ENCODE peak calls at places on chromosomes 12 and 14, in nine cellular contexts. P is sigmoid colon; B is fibroblast of lung; O is heart right ventricle; W is astrocyte; V is GM23338; F is CD4-positive, alpha-beta T cell; X is right atrium auricular region; A is pancreas. Q is an unnamed sample. For H3K27me3, the result is how much of the 10 kb centered on the place peaks cover.

GRCh38 chr14:49977126-49977841 is 84.4 kb downstream of the ARF6 start:
- DNase-seq in B (no peak), V (no peak), A (no peak), F (peak), W (no peak), X (no peak), O (no peak), P (no peak), Q (no peak)

GRCh38 chr14:102469261-102469660 is 40.3 kb downstream of the ANKRD9 start:
- DNase-seq in F (no peak), P (no peak), V (no peak), O (no peak), X (no peak), A (no peak), B (no peak), W (no peak), Q (no peak)

GRCh38 chr12:81300454-81300853 is 222.6 kb downstream of the ACSS3 start:
- DNase-seq in P (no peak), O (no peak), F (no peak), V (peak), X (no peak), A (no peak), B (peak), W (peak), Q (no peak)

GRCh38 chr14:105937253-105938054 is 411.1 kb downstream of the TMEM121 start:
- DNase-seq in B (no peak), P (peak), W (no peak), F (no peak), X (no peak), A (no peak), O (no peak), V (no peak), Q (no peak)

GRCh38 chr14:75016815-75017214 is 14.1 kb downstream of the EIF2B2 start:
- DNase-seq in A (no peak), O (no peak), V (no peak), X (no peak), F (no peak), W (no peak), P (no peak), B (no peak), Q (no peak)

GRCh38 chr12:54140958-54141388 is 47.8 kb downstream of the SMUG1 start:
- DNase-seq in F (no peak), X (no peak), V (peak), A (no peak), P (no peak), O (no peak), B (no peak), W (no peak), Q (no peak)

GRCh38 chr14:64960762-64961276 is 11.3 kb downstream of the RAB15 start:
- DNase-seq in A (peak), X (no peak), V (peak), O (no peak), P (no peak), W (no peak), F (no peak), B (no peak), Q (no peak)

GRCh38 chr12:32739279-32739678 is 16.4 kb downstream of the YARS2 start:
- DNase-seq in X (no peak), V (peak), F (no peak), W (no peak), O (no peak), P (no peak), B (no peak), A (no peak), Q (no peak)

GRCh38 chr12:80053048-80053790 is 46.1 kb upstream of the OTOGL start:
- DNase-seq in A (no peak), F (no peak), W (peak), O (peak), V (no peak), B (peak), X (peak), P (peak), Q (peak)

GRCh38 chr14:37588667-37588955 is 6.4 kb downstream of the FOXA1 start:
- DNase-seq in F (no peak), A (no peak), O (no peak), P (no peak), B (no peak), V (peak), X (no peak), W (no peak), Q (no peak)

GRCh38 chr14:106694638-106695393 is 1168.4 kb downstream of the TMEM121 start:
- DNase-seq in B (no peak), P (no peak), X (no peak), O (peak), V (peak), F (peak), W (no peak), A (no peak), Q (no peak)

DNA sequence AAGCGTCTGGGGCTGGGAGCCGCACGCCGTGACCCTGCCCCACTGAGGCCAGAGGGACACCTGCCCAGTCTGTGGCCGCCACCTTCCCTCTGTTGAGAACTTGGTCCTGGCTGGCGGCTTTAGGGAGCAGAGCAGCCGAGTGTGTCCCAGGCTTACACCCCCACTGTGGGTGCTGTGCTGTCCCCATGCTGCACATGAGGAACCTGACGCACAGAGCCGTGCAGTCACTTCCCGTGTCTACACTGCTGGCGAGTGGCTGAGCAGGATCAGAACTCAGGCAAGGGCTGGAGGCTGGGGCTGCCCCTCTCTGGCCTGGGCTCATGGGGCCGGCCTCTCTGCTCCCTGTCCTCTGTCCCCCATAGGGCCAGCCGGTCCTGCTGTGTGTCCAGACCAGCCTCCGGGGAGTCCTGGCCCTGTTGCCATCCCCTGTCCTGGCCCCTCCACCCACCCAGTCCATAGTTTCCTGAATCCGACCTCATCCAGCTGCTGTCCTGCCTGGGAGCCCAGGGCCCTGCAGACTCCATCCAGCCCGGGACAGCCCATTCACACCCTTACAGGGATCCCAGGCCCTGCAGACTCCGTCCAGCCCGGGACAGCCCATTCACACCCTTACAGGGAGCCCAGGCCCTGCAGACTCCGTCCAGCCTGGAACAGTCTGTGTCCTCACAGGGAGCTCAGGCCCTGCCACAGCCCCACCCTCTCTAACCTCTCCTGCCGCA is 10.3 kb downstream of the FBRSL1 start:
- DNase-seq in A (no peak), X (no peak), V (no peak), P (no peak), W (no peak), O (no peak), F (no peak), B (no peak), Q (no peak)
- H3K27ac ChIP-seq in A (no peak), X (peak), V (no peak), P (no peak), W (no peak), O (no peak), F (peak), B (no peak), Q (no peak)

DNA sequence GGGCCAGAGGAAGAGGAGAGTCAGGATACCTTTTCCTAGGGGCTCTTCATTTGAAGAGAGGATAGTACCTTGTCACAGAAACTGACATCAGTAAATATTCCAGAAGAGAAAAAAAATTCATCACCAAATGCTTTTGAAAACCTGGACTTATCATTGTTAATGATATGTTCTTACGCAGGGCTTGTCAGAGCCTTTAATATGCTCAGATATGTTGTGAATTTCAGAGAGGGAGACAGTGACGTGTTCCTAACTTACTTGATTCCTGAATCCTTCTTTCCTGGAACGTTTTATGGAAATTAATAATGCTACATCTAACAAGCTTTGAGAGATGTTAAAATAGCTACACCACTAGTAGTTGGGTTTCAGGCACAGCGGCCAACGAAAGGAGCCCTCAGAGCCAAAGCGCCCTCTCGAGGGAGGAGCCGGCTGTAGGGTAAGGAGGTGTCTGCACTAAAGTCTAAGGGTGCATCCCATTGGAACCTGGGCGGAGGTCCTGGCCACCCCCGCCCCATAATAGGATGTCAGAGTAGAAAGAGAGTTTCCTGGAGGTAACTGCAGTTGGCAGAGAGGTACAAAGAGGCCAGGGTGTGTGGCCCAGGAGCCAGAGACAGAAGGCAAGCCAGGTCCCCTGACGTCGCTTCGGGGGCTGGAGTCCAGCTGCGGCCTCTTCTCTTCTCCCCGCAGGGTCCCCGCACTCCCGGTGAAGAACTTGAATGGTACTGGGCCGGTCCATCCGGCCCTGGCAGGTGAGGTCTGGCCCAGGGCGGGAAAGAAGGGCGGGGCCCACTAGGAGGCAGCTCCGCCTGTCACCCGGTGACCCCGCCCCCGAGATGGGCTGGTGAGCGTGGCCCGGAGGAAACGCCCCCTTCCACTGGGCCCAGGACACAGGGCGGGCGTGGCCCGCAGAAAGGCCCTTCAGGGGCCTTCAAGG is 36.2 kb downstream of the DTX1 start:
- DNase-seq in A (peak), O (peak), W (no peak), B (no peak), X (no peak), F (no peak), V (peak), P (no peak), Q (no peak)
- TF ChIP-seq CTCF in A (no peak), O (no peak), W (no peak), B (no peak), X (no peak), F (no peak), V (peak), P (no peak), Q (peak)

DNA sequence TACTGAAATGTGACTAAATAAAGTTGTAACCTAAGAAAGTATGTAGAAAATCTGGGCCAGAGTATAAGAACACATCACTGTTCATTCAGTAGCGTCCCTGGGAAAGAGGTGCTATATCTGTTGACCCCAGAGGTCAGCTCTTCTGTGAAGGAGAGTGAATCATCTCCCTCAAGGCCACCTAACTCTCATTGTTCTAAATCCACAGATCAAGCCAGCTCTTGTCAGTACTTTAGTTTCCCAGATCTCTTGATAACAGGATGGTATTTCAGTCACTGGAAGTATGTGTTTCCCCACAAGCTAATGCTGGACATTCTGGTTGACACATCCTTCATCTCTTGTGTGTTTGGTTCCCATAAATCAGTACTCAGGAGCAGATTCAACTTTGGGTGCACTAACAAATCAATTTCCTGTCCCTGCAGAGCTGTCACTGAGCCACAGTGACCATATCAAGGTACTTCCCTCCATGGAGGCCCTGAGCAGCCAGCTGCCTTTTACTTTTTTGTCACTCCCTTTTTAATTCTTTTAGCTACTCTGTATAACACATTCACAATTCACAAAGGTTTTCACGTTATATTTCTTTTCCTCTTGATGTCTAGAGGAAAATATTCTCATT is 7.8 kb downstream of the KRT1 start:
- DNase-seq in W (peak), X (no peak), B (peak), O (no peak), F (no peak), A (no peak), V (no peak), P (no peak), Q (no peak)
- H3K27me3 ChIP-seq in W (under half), X (under half), B (under half), O (under half), F (under half), A (under half), V (under half), P (under half), Q (under half)

DNA sequence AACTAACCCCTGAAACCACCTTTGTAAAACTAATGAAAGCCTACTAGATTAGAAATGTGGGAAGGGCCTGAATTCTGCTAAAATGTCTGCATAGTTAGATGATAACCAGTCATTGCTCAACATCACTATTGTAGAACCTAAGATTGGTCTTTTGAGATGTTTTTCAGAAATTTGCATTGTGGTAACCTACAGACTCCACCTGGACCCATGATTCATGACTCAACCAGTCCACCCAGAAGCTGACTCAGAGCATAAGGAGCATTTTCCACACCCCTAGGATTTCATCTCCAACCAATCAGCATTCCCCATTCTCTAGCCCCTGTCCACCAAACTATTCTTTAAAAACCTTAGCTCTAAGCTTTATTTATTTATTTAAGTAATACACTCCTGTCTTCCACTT is 30.4 kb upstream of the CHGA start:
- DNase-seq in W (no peak), A (no peak), V (no peak), F (no peak), P (no peak), B (no peak), O (no peak), X (no peak), Q (no peak)
- H3K27ac ChIP-seq in W (no peak), A (no peak), V (no peak), F (no peak), P (no peak), B (no peak), O (no peak), X (no peak), Q (no peak)

GRCh38 chr12:95146767-95147166 is 70.5 kb downstream of the FGD6 start:
- DNase-seq in B (no peak), V (no peak), F (no peak), P (no peak), X (no peak), A (no peak), O (no peak), W (no peak), Q (no peak)

GRCh38 chr12:95151406-95151805 is 65.9 kb downstream of the FGD6 start:
- DNase-seq in A (no peak), X (no peak), B (no peak), P (no peak), F (no peak), W (no peak), O (no peak), V (no peak), Q (no peak)

GRCh38 chr12:95151821-95152220 is 65.4 kb downstream of the FGD6 start:
- DNase-seq in V (no peak), P (no peak), A (no peak), O (no peak), B (no peak), X (no peak), F (no peak), W (no peak), Q (no peak)

GRCh38 chr12:95150501-95150900 is 66.8 kb downstream of the FGD6 start:
- DNase-seq in W (no peak), V (no peak), A (no peak), P (no peak), B (no peak), X (no peak), O (no peak), F (no peak), Q (no peak)

GRCh38 chr12:95147836-95148235 is 69.4 kb downstream of the FGD6 start:
- DNase-seq in A (no peak), W (no peak), P (no peak), F (no peak), O (no peak), V (peak), B (no peak), X (no peak), Q (no peak)
- TF ChIP-seq CTCF in A (no peak), W (no peak), P (no peak), F (no peak), O (no peak), V (no peak), B (no peak), X (no peak), Q (no peak)

GRCh38 chr12:13208533-13209278 is 12.2 kb downstream of the EMP1 start:
- DNase-seq in V (peak), B (no peak), W (no peak), X (no peak), A (no peak), F (no peak), O (no peak), P (no peak), Q (no peak)
- H3K27me3 ChIP-seq in V (under half), B (under half), W (under half), X (under half), A (under half), F (under half), O (under half), P (under half), Q (under half)